ENCODE peak calls at places on chromosomes 12 and 14, in nine cellular contexts. Y, J, H, K, U, B, T, R and E are unnamed samples.

GRCh38 chr14:52473557-52473956 is 78.7 kb downstream of the TXNDC16 start:
- DNase-seq in J (no peak), R (peak), Y (peak), U (no peak), T (no peak), H (peak), K (peak), B (peak), E (no peak)

GRCh38 chr14:65373011-65373670 is 39.4 kb upstream of the FUT8 start:
- DNase-seq in H (no peak), B (no peak), U (no peak), K (no peak), T (no peak), Y (no peak), J (no peak), R (no peak), E (no peak)

GRCh38 chr12:92573104-92573503 is 129.7 kb upstream of the PLEKHG7 start:
- DNase-seq in K (no peak), T (no peak), U (no peak), J (no peak), B (no peak), Y (no peak), H (no peak), R (no peak), E (no peak)

GRCh38 chr12:92570056-92570753 is 132.6 kb upstream of the PLEKHG7 start:
- DNase-seq in T (no peak), R (peak), B (peak), K (peak), J (no peak), Y (peak), H (peak), U (no peak), E (peak)

GRCh38 chr12:11807453-11807852 is 158.0 kb downstream of the ETV6 start:
- DNase-seq in K (no peak), U (no peak), Y (no peak), R (no peak), B (no peak), T (no peak), H (peak), J (no peak), E (no peak)

GRCh38 chr12:54273981-54274380 is 5.9 kb downstream of the CBX5 start:
- DNase-seq in J (no peak), H (peak), T (no peak), K (no peak), R (no peak), Y (no peak), B (no peak), U (no peak), E (no peak)

GRCh38 chr12:57772429-57773322 is at the start of gene EEF1AKMT3:
- DNase-seq in J (peak), R (peak), U (peak), H (no peak), T (no peak), Y (peak), B (peak), K (no peak), E (no peak)

GRCh38 chr12:89844539-89844938 is 135.9 kb upstream of the ATP2B1 start:
- DNase-seq in K (no peak), U (no peak), R (no peak), J (no peak), T (no peak), Y (no peak), B (no peak), H (no peak), E (no peak)

GRCh38 chr14:89221109-89221508 is 195.9 kb downstream of the FOXN3 start:
- DNase-seq in B (no peak), K (no peak), T (no peak), U (no peak), H (peak), Y (peak), R (peak), J (no peak), E (no peak)

GRCh38 chr12:12017135-12017581 is 53.6 kb upstream of the BCL2L14 start:
- DNase-seq in K (no peak), J (no peak), H (no peak), U (no peak), B (no peak), Y (no peak), R (no peak), T (no peak), E (no peak)

GRCh38 chr12:47636908-47637780 is 68.7 kb downstream of the RPAP3 start:
- DNase-seq in T (no peak), H (no peak), K (peak), J (no peak), R (peak), B (peak), U (no peak), Y (no peak), E (peak)

GRCh38 chr12:77572371-77572770 is 258.3 kb upstream of the NAV3 start:
- DNase-seq in Y (no peak), K (no peak), R (no peak), B (no peak), J (no peak), H (no peak), T (no peak), U (no peak), E (no peak)

GRCh38 chr14:32414808-32415255 is 85.7 kb downstream of the AKAP6 start:
- DNase-seq in B (no peak), K (no peak), U (no peak), J (no peak), R (peak), Y (no peak), H (no peak), T (no peak), E (no peak)

GRCh38 chr12:122399592-122400373 is 22.7 kb downstream of the CLIP1 start:
- DNase-seq in T (peak), Y (peak), H (peak), R (peak), K (peak), J (no peak), U (no peak), B (peak), E (peak)

GRCh38 chr12:108468149-108468968 is 46.7 kb upstream of the FICD start:
- DNase-seq in R (peak), J (no peak), K (peak), H (no peak), T (no peak), U (no peak), B (peak), Y (peak), E (no peak)

GRCh38 chr12:48157016-48157888 is at the start of gene ASB8:
- DNase-seq in Y (peak), B (peak), J (peak), U (peak), T (peak), R (peak), H (peak), K (peak), E (peak)

GRCh38 chr14:101875726-101876268 is 88.6 kb upstream of the DYNC1H1 start:
- DNase-seq in R (peak), T (no peak), H (no peak), B (no peak), U (no peak), Y (peak), K (no peak), J (no peak), E (no peak)

GRCh38 chr12:48869191-48869590 is 3.5 kb upstream of the RND1 start:
- DNase-seq in K (no peak), R (no peak), B (no peak), H (no peak), J (no peak), U (no peak), T (no peak), Y (no peak), E (no peak)

GRCh38 chr14:51147183-51147582 is 52.3 kb upstream of the TRIM9 start:
- DNase-seq in Y (peak), K (no peak), B (no peak), T (no peak), J (no peak), U (no peak), R (peak), H (no peak), E (no peak)

GRCh38 chr12:106452309-106452708 is 94.8 kb downstream of the POLR3B start:
- DNase-seq in T (no peak), B (no peak), R (no peak), U (no peak), J (no peak), K (no peak), H (no peak), Y (no peak), E (no peak)

GRCh38 chr14:54000341-54000811 is 43.8 kb upstream of the BMP4 start:
- DNase-seq in T (no peak), B (no peak), R (peak), U (no peak), Y (peak), K (peak), H (no peak), J (no peak), E (peak)

GRCh38 chr12:12745576-12746211 is 28.5 kb downstream of the CDKN1B start:
- DNase-seq in R (no peak), H (no peak), Y (no peak), U (no peak), T (no peak), K (no peak), B (no peak), J (no peak), E (no peak)

GRCh38 chr14:69090187-69090789 is 62.6 kb downstream of the DCAF5 start:
- DNase-seq in T (no peak), B (peak), J (no peak), K (no peak), U (no peak), Y (peak), R (peak), H (peak), E (no peak)

GRCh38 chr14:30855345-30856037 is 18.9 kb upstream of the COCH start:
- DNase-seq in J (no peak), B (no peak), U (no peak), R (no peak), T (no peak), K (no peak), Y (no peak), H (no peak), E (no peak)

GRCh38 chr14:98288825-98289224 is 983.2 kb downstream of the BCL11B start:
- DNase-seq in R (no peak), H (no peak), J (no peak), K (no peak), B (no peak), U (no peak), T (no peak), Y (no peak), E (no peak)

GRCh38 chr12:95908573-95908972 is 33.8 kb downstream of the CCDC38 start:
- DNase-seq in U (no peak), B (no peak), Y (no peak), J (no peak), H (no peak), K (peak), R (peak), T (no peak), E (no peak)

GRCh38 chr14:33959692-33960151 is 8.8 kb upstream of the EGLN3 start:
- DNase-seq in K (no peak), T (no peak), H (no peak), B (no peak), J (no peak), R (no peak), Y (no peak), U (no peak), E (no peak)

GRCh38 chr12:114687269-114687605 is 3.3 kb upstream of the TBX3 start:
- DNase-seq in Y (no peak), T (no peak), K (no peak), U (no peak), B (no peak), R (no peak), H (no peak), J (no peak), E (no peak)

GRCh38 chr14:103733651-103734050 is 18.0 kb downstream of the ZFYVE21 start:
- DNase-seq in J (no peak), U (no peak), H (no peak), B (no peak), R (no peak), K (no peak), T (no peak), Y (no peak), E (no peak)